ENCODE peak calls at places on chromosomes 13 and 19, in six cellular contexts. W is fibroblast of mammary gland; P is AG04450; L is anterior cingulate cortex; T is stimulated activated CD8-positive, alpha-beta memory T cell treated with anti-CD3 and anti-CD28 coated beads, Interleukin-4, amount 100 ng/mL, for 1 hour; M is OCI-LY7. S is an unnamed sample.

GRCh38 chr13:113970810-113971470 is 2.9 kb downstream of the C13orf46 start:
- DNase-seq in T (no peak), L (no peak), P (peak), M (no peak), W (peak), S (no peak)

GRCh38 chr13:80050252-80050651 is 290.7 kb downstream of the SPRY2 start:
- DNase-seq in P (no peak), L (no peak), M (no peak), T (no peak), W (peak), S (no peak)

GRCh38 chr19:29663861-29664752 is 1.2 kb upstream of the PLEKHF1 start:
- DNase-seq in M (no peak), W (no peak), T (no peak), L (no peak), P (no peak), S (no peak)

GRCh38 chr19:4970558-4971423 is 1.9 kb downstream of the KDM4B start:
- DNase-seq in L (no peak), T (no peak), W (peak), P (no peak), M (no peak), S (peak)

GRCh38 chr13:20159646-20160345 is 1.1 kb downstream of the GJA3 start:
- DNase-seq in L (no peak), P (no peak), M (no peak), W (peak), T (no peak), S (no peak)

GRCh38 chr13:57063007-57063406 is 77.7 kb upstream of the PRR20A start:
- DNase-seq in W (no peak), L (no peak), P (no peak), T (no peak), M (no peak), S (no peak)

GRCh38 chr13:90933097-90933826 is 414.2 kb upstream of the MIR17HG start:
- DNase-seq in P (no peak), W (no peak), M (no peak), T (no peak), L (no peak), S (no peak)

GRCh38 chr13:51643882-51644281 is 59.6 kb downstream of the WDFY2 start:
- DNase-seq in P (peak), M (no peak), W (peak), T (no peak), L (no peak), S (no peak)

GRCh38 chr13:113949546-113949945 is 24.3 kb downstream of the C13orf46 start:
- DNase-seq in T (no peak), W (no peak), M (no peak), P (no peak), L (no peak), S (no peak)

GRCh38 chr13:111844682-111845081 is 222.3 kb upstream of the SOX1 start:
- DNase-seq in T (no peak), M (no peak), L (no peak), W (no peak), P (no peak), S (no peak)

GRCh38 chr19:4374451-4375163 is 25.7 kb downstream of the SH3GL1 start:
- DNase-seq in W (peak), M (no peak), P (no peak), L (no peak), T (no peak), S (no peak)

GRCh38 chr13:103009061-103009840 is 57.0 kb downstream of the SLC10A2 start:
- DNase-seq in W (peak), M (no peak), L (no peak), T (no peak), P (no peak), S (no peak)

GRCh38 chr13:114021464-114022308 is 47.8 kb upstream of the C13orf46 start:
- DNase-seq in P (no peak), M (no peak), W (no peak), L (no peak), T (no peak), S (no peak)

GRCh38 chr19:54256250-54257115 is 590 bp downstream of the LILRB5 start:
- DNase-seq in W (no peak), L (no peak), M (no peak), T (no peak), P (no peak), S (no peak)

GRCh38 chr19:35045667-35046300 is 4.3 kb downstream of the HPN start:
- DNase-seq in P (no peak), T (no peak), W (no peak), L (peak), M (peak), S (peak)

GRCh38 chr13:113656831-113657671 is 947 bp downstream of the ATP4B start:
- DNase-seq in L (no peak), P (no peak), W (no peak), T (no peak), M (no peak), S (no peak)

GRCh38 chr13:97327521-97328221 is 105.5 kb downstream of the MBNL2 start:
- DNase-seq in M (no peak), P (no peak), T (no peak), W (no peak), L (no peak), S (no peak)

GRCh38 chr13:48120246-48120645 is 25.3 kb upstream of the MED4 start:
- DNase-seq in P (no peak), L (no peak), W (no peak), T (no peak), M (no peak), S (no peak)

GRCh38 chr19:42475366-42475765 is 32.6 kb upstream of the CXCL17 start:
- DNase-seq in L (no peak), M (no peak), P (no peak), W (no peak), T (no peak), S (no peak)

S was measured in Karpas-422.